ENCODE peak calls at places on chromosome 17, in four cellular contexts. One of them, this sample, is unnamed.

GRCh38 chr17:15090533-15090932 is 174.6 kb downstream of the PMP22 start:
- DNase-seq in CD8-positive, alpha-beta T cell: no peak
- DNase-seq in brain microvascular endothelial cell: no peak
- DNase-seq in sigmoid colon: no peak
- DNase-seq in this sample: no peak

GRCh38 chr17:42667088-42667951 is 8.2 kb downstream of the TUBG2 start:
- DNase-seq in brain microvascular endothelial cell: no peak
- DNase-seq in sigmoid colon: no peak
- DNase-seq in CD8-positive, alpha-beta T cell: no peak
- DNase-seq in this sample: no peak

GRCh38 chr17:61997649-61998048 is 67.4 kb downstream of the MED13 start:
- DNase-seq in CD8-positive, alpha-beta T cell: no peak
- DNase-seq in sigmoid colon: no peak
- DNase-seq in brain microvascular endothelial cell: no peak
- DNase-seq in this sample: no peak

GRCh38 chr17:1490643-1491405 is 1.7 kb downstream of the MYO1C start:
- DNase-seq in brain microvascular endothelial cell: no peak
- DNase-seq in sigmoid colon: peak; percentile 83
- DNase-seq in CD8-positive, alpha-beta T cell: peak; percentile 69
- DNase-seq in this sample: no peak

GRCh38 chr17:27618417-27618816 is 12.6 kb upstream of the LGALS9 start:
- DNase-seq in sigmoid colon: no peak
- DNase-seq in brain microvascular endothelial cell: no peak
- DNase-seq in CD8-positive, alpha-beta T cell: no peak
- DNase-seq in this sample: no peak

GRCh38 chr17:10624966-10625365 is 32.1 kb downstream of the MYH3 start:
- DNase-seq in CD8-positive, alpha-beta T cell: no peak
- DNase-seq in sigmoid colon: no peak
- DNase-seq in brain microvascular endothelial cell: no peak
- DNase-seq in this sample: no peak

GRCh38 chr17:49850772-49851386 is 3.0 kb upstream of the TAC4 start:
- DNase-seq in sigmoid colon: no peak
- DNase-seq in brain microvascular endothelial cell: no peak
- DNase-seq in CD8-positive, alpha-beta T cell: peak; percentile 16
- DNase-seq in this sample: no peak

GRCh38 chr17:21286771-21287702 is 2.5 kb downstream of the MAP2K3 start:
- DNase-seq in CD8-positive, alpha-beta T cell: peak; percentile 32
- DNase-seq in brain microvascular endothelial cell: no peak
- DNase-seq in sigmoid colon: no peak
- DNase-seq in this sample: no peak

GRCh38 chr17:688100-688989 is 26.3 kb downstream of the VPS53 start:
- DNase-seq in sigmoid colon: no peak
- DNase-seq in brain microvascular endothelial cell: peak; percentile 40
- DNase-seq in CD8-positive, alpha-beta T cell: no peak
- DNase-seq in this sample: no peak

GRCh38 chr17:15271731-15272130 is 6.6 kb upstream of the PMP22 start:
- DNase-seq in CD8-positive, alpha-beta T cell: no peak
- DNase-seq in brain microvascular endothelial cell: no peak
- DNase-seq in sigmoid colon: no peak
- DNase-seq in this sample: no peak

GRCh38 chr17:74037320-74037719 is 166.2 kb upstream of the RPL38 start:
- DNase-seq in brain microvascular endothelial cell: peak; percentile 3
- DNase-seq in sigmoid colon: no peak
- DNase-seq in CD8-positive, alpha-beta T cell: no peak
- DNase-seq in this sample: no peak

GRCh38 chr17:62823111-62823895 is 15.2 kb upstream of the MARCHF10 start:
- DNase-seq in brain microvascular endothelial cell: no peak
- DNase-seq in sigmoid colon: no peak
- DNase-seq in CD8-positive, alpha-beta T cell: no peak
- DNase-seq in this sample: no peak

GRCh38 chr17:21271767-21272166 is 12.7 kb upstream of the MAP2K3 start:
- DNase-seq in brain microvascular endothelial cell: no peak
- DNase-seq in CD8-positive, alpha-beta T cell: no peak
- DNase-seq in sigmoid colon: no peak
- DNase-seq in this sample: no peak

GRCh38 chr17:43216369-43216761 is 4.7 kb downstream of the TMEM106A start:
- DNase-seq in CD8-positive, alpha-beta T cell: no peak
- DNase-seq in sigmoid colon: peak; percentile 50
- DNase-seq in brain microvascular endothelial cell: no peak
- DNase-seq in this sample: no peak

GRCh38 chr17:50205111-50205821 is 3.8 kb upstream of the COL1A1 start:
- DNase-seq in brain microvascular endothelial cell: no peak
- DNase-seq in sigmoid colon: peak; percentile 67
- DNase-seq in CD8-positive, alpha-beta T cell: no peak
- DNase-seq in this sample: no peak

DNA sequence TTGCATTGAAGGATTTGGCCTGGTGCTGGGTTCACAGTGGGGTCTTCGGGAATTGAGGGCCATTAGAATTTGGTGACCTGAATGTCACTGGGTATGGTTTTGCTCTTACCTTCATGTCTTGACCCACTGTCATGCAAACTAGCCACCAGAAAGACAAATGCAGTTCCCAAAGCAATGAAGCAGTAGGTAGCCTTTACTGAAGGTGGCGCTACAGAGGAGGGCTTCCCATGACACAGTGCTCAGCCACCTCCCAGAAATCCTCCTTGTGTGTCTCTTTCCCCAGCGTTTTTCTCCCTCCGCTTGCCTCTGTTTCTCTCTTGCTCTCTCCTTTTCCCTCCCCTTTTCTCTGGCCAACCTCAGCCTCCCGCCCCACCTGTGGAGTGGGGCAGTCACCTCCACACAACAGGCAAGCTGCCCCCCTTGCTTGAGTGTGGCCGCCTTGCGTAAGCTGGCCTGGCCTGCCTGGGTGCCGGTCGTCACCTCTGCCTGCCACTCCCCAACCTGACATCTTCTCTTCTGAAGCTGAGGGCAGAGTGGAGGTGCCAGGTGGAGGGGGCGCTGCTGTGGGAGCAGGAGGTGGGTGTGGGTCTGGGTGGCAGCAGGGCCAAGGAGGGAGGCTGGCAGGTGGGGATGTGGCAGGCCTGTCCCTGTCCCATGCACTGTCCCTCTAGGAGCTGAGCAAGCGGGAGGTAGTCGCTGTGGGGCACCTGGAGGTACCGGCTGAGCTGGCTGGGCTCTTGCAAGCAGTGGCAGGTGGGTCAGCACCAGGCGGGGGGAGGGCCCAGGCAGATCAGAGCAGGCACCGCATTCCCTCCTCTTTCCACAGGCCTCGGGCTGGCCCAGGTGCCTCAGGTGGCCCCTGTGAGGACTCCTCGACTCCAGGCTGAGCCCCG is 34.7 kb downstream of the MYO15A start:
- DNase-seq in sigmoid colon: no peak
- DNase-seq in CD8-positive, alpha-beta T cell: no peak
- DNase-seq in brain microvascular endothelial cell: no peak
- DNase-seq in this sample: no peak
- TF ChIP-seq CTCF in sigmoid colon: no peak
- TF ChIP-seq CTCF in CD8-positive, alpha-beta T cell: no peak
- TF ChIP-seq CTCF in brain microvascular endothelial cell: peak; percentile 69
- TF ChIP-seq CTCF in this sample: peak; percentile 32

GRCh38 chr17:38418693-38419507 is 9.4 kb upstream of the ARHGAP23 start:
- DNase-seq in CD8-positive, alpha-beta T cell: no peak
- DNase-seq in brain microvascular endothelial cell: no peak
- DNase-seq in sigmoid colon: no peak
- DNase-seq in this sample: no peak

GRCh38 chr17:38418069-38418692 is 10.1 kb upstream of the ARHGAP23 start:
- DNase-seq in brain microvascular endothelial cell: no peak
- DNase-seq in sigmoid colon: no peak
- DNase-seq in CD8-positive, alpha-beta T cell: no peak
- DNase-seq in this sample: no peak

GRCh38 chr17:38417210-38417951 is 10.9 kb upstream of the ARHGAP23 start:
- DNase-seq in sigmoid colon: peak; percentile 72
- DNase-seq in CD8-positive, alpha-beta T cell: no peak
- DNase-seq in brain microvascular endothelial cell: no peak
- DNase-seq in this sample: no peak

GRCh38 chr17:38416840-38417209 is 11.4 kb upstream of the ARHGAP23 start:
- DNase-seq in CD8-positive, alpha-beta T cell: no peak
- DNase-seq in brain microvascular endothelial cell: no peak
- DNase-seq in sigmoid colon: no peak
- DNase-seq in this sample: no peak

GRCh38 chr17:38415250-38416194 is 12.7 kb upstream of the ARHGAP23 start:
- DNase-seq in sigmoid colon: no peak
- DNase-seq in CD8-positive, alpha-beta T cell: no peak
- DNase-seq in brain microvascular endothelial cell: peak; percentile 31
- DNase-seq in this sample: no peak
- H3K4me3 ChIP-seq in sigmoid colon: no peak overlapping the region
- H3K4me3 ChIP-seq in CD8-positive, alpha-beta T cell: no peak overlapping the region
- H3K4me3 ChIP-seq in brain microvascular endothelial cell: peak overlapping the region; percentile 39
- H3K4me3 ChIP-seq in this sample: peak overlapping the region; percentile 36

GRCh38 chr17:80101160-80101945 is at the start of gene GAA:
- DNase-seq in brain microvascular endothelial cell: peak; percentile 27
- DNase-seq in CD8-positive, alpha-beta T cell: peak; percentile 84
- DNase-seq in sigmoid colon: peak; percentile 93
- DNase-seq in this sample: no peak
- TF ChIP-seq CTCF in brain microvascular endothelial cell: peak; percentile 55
- TF ChIP-seq CTCF in CD8-positive, alpha-beta T cell: peak; percentile 69
- TF ChIP-seq CTCF in sigmoid colon: no peak
- TF ChIP-seq CTCF in this sample: peak; percentile 80

GRCh38 chr17:65559802-65560627 is 1.4 kb downstream of the AXIN2 start:
- DNase-seq in brain microvascular endothelial cell: no peak
- DNase-seq in sigmoid colon: no peak
- DNase-seq in CD8-positive, alpha-beta T cell: peak; percentile 42
- DNase-seq in this sample: no peak
- H3K4me3 ChIP-seq in brain microvascular endothelial cell: peak overlapping the region; percentile 62
- H3K4me3 ChIP-seq in sigmoid colon: peak overlapping the region; percentile 95
- H3K4me3 ChIP-seq in CD8-positive, alpha-beta T cell: peak overlapping the region; percentile 59
- H3K4me3 ChIP-seq in this sample: peak overlapping the region; percentile 66

GRCh38 chr17:16537130-16537458 is 31.9 kb downstream of the ZNF287 start:
- DNase-seq in CD8-positive, alpha-beta T cell: no peak
- DNase-seq in brain microvascular endothelial cell: no peak
- DNase-seq in sigmoid colon: no peak
- DNase-seq in this sample: no peak
- TF ChIP-seq CTCF in CD8-positive, alpha-beta T cell: no peak
- TF ChIP-seq CTCF in brain microvascular endothelial cell: no peak
- TF ChIP-seq CTCF in sigmoid colon: no peak
- TF ChIP-seq CTCF in this sample: no peak

DNA sequence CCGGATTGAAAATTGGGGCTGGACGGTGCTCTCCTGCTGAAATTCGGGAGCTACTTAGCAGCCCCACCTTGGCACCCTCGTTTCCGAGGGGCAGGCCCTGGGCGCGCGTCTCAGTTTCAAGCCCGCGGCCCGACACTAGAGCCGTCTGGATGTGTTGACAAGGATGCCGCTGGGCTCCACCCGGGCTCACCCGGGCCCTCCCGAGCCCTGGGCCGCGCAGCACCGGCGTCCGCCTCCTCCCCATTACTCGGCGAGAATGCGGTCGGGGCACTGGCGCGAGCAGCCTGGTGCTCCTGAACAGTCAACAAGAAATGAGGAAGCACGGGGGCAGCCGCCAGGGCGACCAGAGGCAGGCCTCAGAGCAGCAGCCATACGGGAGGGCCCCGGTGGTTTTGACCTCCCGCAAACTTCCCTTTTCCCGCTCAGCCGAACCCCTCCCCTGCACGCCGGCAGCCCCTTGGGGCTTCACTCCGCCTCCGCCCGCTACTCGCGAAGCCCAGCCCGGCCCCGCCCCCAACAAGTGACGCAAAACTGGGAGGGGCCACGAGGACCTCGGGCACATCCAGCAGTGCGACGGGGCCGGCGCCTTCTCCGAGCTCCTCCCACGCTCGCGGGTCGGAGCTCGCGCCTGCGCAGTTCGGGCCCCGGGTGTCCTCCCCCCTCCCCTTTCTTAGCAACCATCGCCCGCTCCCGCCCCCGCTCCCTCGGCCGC is 447 bp upstream of the SEC14L1 start:
- DNase-seq in brain microvascular endothelial cell: peak; percentile 97
- DNase-seq in CD8-positive, alpha-beta T cell: peak; percentile 100
- DNase-seq in sigmoid colon: peak; percentile 100
- DNase-seq in this sample: no peak
- H3K4me3 ChIP-seq in brain microvascular endothelial cell: peak overlapping the region; percentile 46
- H3K4me3 ChIP-seq in CD8-positive, alpha-beta T cell: peak overlapping the region; percentile 69
- H3K4me3 ChIP-seq in sigmoid colon: peak overlapping the region; percentile 99
- H3K4me3 ChIP-seq in this sample: peak overlapping the region; percentile 54